ENCODE peak calls at places on chromosomes 4 and X, in four cellular contexts. J is HL-60, W is K562, D is GM12878. M is an unnamed sample.
A peak's percentile ranks its signal among the peaks of the same experiment; 100 is the strongest.

GRCh38 chr4:17468638-17469221 is 43.2 kb downstream of the QDPR start:
- DNase-seq in J (no peak), W (peak; percentile 53), D (no peak), M (no peak)

GRCh38 chr4:148850257-148850995 is 408.2 kb upstream of the NR3C2 start:
- DNase-seq in J (no peak), W (no peak), D (no peak), M (no peak)

GRCh38 chr4:53049528-53049927 is 187.4 kb downstream of the RASL11B start:
- DNase-seq in J (no peak), W (no peak), D (no peak), M (no peak)

GRCh38 chr4:146490106-146490505 is 31.6 kb downstream of the SLC10A7 start:
- DNase-seq in J (no peak), W (no peak), D (no peak), M (no peak)

GRCh38 chr4:112029642-112030235 is 115.5 kb upstream of the FAM241A start:
- DNase-seq in J (no peak), W (no peak), D (no peak), M (no peak)

GRCh38 chr4:101967697-101968346 is 177.3 kb downstream of the BANK1 start:
- DNase-seq in J (no peak), W (no peak), D (no peak), M (no peak)

GRCh38 chrX:64206556-64207162 is 1.2 kb upstream of the AMER1 start:
- DNase-seq in J (no peak), W (no peak), D (no peak), M (no peak)

GRCh38 chr4:77994194-77994721 is 62.9 kb upstream of the FRAS1 start:
- DNase-seq in J (no peak), W (peak; percentile 8), D (no peak), M (peak; percentile 8)

GRCh38 chr4:103032575-103032974 is 13.1 kb upstream of the SLC9B1 start:
- DNase-seq in J (peak; percentile 25), W (peak; percentile 46), D (no peak), M (no peak)

GRCh38 chr4:15182600-15183222 is 180.4 kb downstream of the CPEB2 start:
- DNase-seq in J (no peak), W (no peak), D (no peak), M (no peak)

GRCh38 chrX:69032601-69033000 is 132.7 kb downstream of the PJA1 start:
- DNase-seq in J (no peak), W (no peak), D (no peak), M (no peak)

GRCh38 chrX:69031971-69032391 is 133.3 kb downstream of the PJA1 start:
- DNase-seq in J (no peak), W (no peak), D (no peak), M (no peak)

GRCh38 chrX:69029696-69030245 is 135.5 kb downstream of the PJA1 start:
- DNase-seq in J (no peak), W (no peak), D (no peak), M (no peak)

GRCh38 chrX:69028761-69029120 is 136.5 kb downstream of the PJA1 start:
- DNase-seq in J (no peak), W (no peak), D (no peak), M (no peak)

DNA sequence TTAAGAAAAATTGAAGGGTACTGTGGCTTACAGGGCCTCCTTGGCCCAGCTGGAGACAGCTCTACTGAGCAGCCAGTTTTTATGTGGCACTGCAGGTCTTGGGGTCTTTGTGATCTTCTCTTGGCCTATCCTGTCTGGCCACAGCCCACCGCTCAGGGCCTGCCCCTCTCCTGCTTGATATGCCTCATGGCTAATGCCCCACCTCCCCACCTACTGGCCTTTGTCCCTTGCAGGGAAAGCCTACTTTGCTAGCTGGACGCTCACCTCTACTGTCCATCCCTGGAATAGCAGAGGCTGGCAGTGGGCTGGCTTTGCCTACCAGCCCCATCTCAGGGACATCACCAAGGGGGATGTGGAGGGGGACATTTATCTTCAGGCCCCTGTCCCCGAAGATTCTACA is 134.1 kb downstream of the PJA1 start:
- DNase-seq in J (no peak), W (no peak), D (no peak), M (no peak)
- TF ChIP-seq SPI1 in J (no peak), W (no peak), D (no peak), M (no peak)

GRCh38 chr4:98094118-98094517 is 49.2 kb downstream of the STPG2 start:
- DNase-seq in J (no peak), W (no peak), D (no peak), M (no peak)

GRCh38 chr4:98092833-98093439 is 50.3 kb downstream of the STPG2 start:
- DNase-seq in J (no peak), W (no peak), D (no peak), M (no peak)
- TF ChIP-seq SPI1 in J (no peak), W (no peak), D (no peak), M (no peak)

GRCh38 chr4:56937262-56937661 is 29.6 kb downstream of the REST start:
- DNase-seq in J (no peak), W (no peak), D (no peak), M (no peak)
- TF ChIP-seq SPI1 in J (no peak), W (no peak), D (no peak), M (no peak)

GRCh38 chr4:79684516-79684915 is 276.5 kb upstream of the GK2 start:
- DNase-seq in J (no peak), W (no peak), D (no peak), M (no peak)
- TF ChIP-seq SPI1 in J (no peak), W (no peak), D (no peak), M (no peak)